ENCODE peak calls at places on chromosomes 11 and 22, in five cellular contexts. B is colonic mucosa, G is brain microvascular endothelial cell, C is A549, K is esophagus squamous epithelium. L is an unnamed sample.

GRCh38 chr11:120747801-120748484 is 236.4 kb downstream of the GRIK4 start:
- DNase-seq in B (no peak), K (no peak), G (no peak), C (no peak), L (no peak)

GRCh38 chr22:36386351-36386899 is 1.3 kb downstream of the MYH9 start:
- DNase-seq in G (no peak), C (no peak), K (no peak), B (peak; percentile 71), L (no peak)

GRCh38 chr22:27399161-27399560 is 402.4 kb downstream of the MN1 start:
- DNase-seq in K (no peak), B (no peak), C (no peak), G (no peak), L (peak; percentile 55)

GRCh38 chr11:116044520-116044919 is 540.3 kb upstream of the CADM1 start:
- DNase-seq in C (no peak), K (no peak), B (no peak), G (no peak), L (no peak)

GRCh38 chr22:23549198-23549595 is 30.9 kb downstream of the IGLL1 start:
- DNase-seq in K (no peak), G (no peak), B (no peak), C (no peak), L (no peak)

GRCh38 chr11:17738350-17739207 is 4.0 kb downstream of the KCNC1 start:
- DNase-seq in K (no peak), C (no peak), G (no peak), B (no peak), L (no peak)

GRCh38 chr11:31535479-31535878 is 25.9 kb downstream of the ELP4 start:
- DNase-seq in B (no peak), K (no peak), G (no peak), C (no peak), L (no peak)

GRCh38 chr22:47146941-47147340 is 384.5 kb downstream of the TBC1D22A start:
- DNase-seq in G (no peak), B (no peak), K (no peak), C (no peak), L (no peak)

GRCh38 chr11:76443254-76443935 is 1.4 kb upstream of the EMSY start:
- DNase-seq in K (no peak), C (no peak), G (no peak), B (no peak), L (no peak)

GRCh38 chr11:75858613-75859012 is 43.6 kb downstream of the UVRAG start:
- DNase-seq in K (no peak), C (no peak), G (peak; percentile 20), B (no peak), L (no peak)

GRCh38 chr11:13567551-13567950 is 71.8 kb upstream of the PTH start:
- DNase-seq in C (no peak), K (no peak), G (no peak), B (no peak), L (no peak)

GRCh38 chr11:33633251-33634003 is 67.2 kb downstream of the C11orf91 start:
- DNase-seq in B (no peak), C (peak; percentile 80), G (peak; percentile 62), K (no peak), L (peak; percentile 10)

GRCh38 chr22:27632451-27633295 is 168.9 kb downstream of the MN1 start:
- DNase-seq in G (no peak), C (no peak), B (no peak), K (no peak), L (no peak)

DNA sequence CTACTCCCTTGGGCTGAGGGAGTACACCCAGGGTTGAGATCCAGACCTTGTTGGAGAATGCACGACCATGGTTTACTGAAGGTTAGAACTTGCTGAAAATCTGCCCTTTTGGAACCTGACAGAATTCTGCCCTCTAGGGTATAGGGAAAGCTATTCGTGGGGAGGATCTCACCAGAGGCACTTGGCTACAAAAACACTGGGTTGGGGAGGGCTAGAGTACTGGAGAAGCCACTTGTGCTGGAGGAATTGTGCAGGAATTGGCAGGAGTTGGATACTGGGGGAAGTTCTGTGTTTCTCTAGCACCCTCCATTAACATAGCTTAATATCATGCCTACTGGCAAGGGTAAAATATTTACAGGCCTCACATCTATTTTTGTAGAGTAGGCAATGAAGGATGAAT is 55.8 kb downstream of the PPME1 start:
- DNase-seq in G (no peak), C (no peak), K (no peak), B (no peak), L (no peak)
- H3K27ac ChIP-seq in G (no peak overlapping the region), C (no peak overlapping the region), K (no peak overlapping the region), B (no peak overlapping the region), L (no peak overlapping the region)

GRCh38 chr11:46387919-46388618 is 3.5 kb downstream of the CHRM4 start:
- DNase-seq in C (no peak), B (no peak), K (no peak), G (no peak), L (no peak)
- H3K27ac ChIP-seq in C (no peak overlapping the region), B (no peak overlapping the region), K (no peak overlapping the region), G (no peak overlapping the region), L (no peak overlapping the region)

DNA sequence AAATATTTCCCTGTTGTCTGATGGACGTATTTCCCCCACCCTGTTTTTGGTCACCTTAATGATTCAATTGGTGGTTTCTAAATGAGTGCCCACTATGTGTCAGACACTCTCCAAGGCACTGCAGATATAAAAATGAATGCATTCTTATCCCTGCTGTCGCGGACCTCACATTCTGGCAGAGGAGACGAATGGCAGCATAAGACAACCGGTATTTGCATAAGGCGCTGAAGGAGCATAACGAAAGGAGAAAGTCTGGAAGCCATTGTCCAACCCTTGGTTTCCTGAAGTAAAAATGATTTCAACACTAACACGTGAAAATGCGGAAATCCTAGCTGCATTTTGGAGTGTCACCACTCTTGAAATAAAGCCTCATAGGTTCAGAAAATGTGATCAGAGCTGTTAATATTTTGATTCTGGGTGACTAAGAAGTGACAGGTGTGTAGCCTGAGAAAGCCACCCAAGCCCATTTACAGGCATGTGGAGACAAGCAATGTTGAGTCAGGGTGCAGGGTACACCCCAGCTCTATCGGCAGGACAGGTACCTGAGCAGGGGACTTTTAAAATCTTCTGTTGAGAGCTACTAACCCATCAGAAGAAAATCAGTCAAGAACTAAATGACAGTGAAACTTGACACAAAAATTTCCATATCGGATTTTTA is 10.1 kb upstream of the GAB2 start:
- DNase-seq in K (no peak), C (no peak), G (no peak), B (no peak), L (no peak)
- H3K27ac ChIP-seq in K (peak overlapping the region; percentile 68), C (no peak overlapping the region), G (no peak overlapping the region), B (no peak overlapping the region), L (no peak overlapping the region)

DNA sequence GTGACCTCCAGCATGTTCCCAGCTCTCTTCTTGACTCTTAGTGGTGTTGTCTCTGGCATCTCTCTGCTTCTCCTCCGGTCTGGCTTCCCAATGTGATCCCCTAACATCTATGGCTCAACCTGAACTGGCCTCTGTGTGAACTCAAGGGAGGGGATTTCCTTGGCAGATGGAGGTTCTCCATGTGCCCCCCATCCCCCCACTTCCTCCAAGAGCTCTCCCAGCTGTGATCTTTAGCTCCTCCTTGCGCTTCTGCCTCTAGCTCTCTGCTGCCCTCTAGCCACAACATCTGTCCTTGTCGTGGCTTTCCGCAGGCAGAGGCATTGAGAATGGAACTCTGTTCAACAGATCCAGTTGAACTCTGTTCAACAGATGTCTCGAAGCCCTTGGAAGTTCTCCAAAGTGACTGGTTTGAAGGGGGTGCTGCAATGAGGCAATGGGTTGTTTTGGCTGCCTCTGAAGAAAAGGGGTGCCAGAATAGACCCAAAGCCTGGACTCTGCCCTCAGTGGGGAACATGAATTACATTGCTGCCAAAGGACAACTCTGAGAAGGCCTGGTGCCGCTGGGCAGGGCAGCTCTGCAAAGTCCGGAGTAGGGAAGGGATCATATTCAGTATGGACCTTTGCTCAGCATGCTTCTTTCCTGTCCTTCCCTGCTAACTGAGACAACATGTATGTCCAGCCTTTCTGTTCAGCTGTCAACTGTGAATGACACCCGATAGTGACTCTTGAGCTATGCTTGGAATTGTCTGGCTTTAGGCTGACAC is 61.9 kb downstream of the ADM start:
- DNase-seq in B (peak; percentile 86), K (peak; percentile 24), C (peak; percentile 78), G (peak; percentile 96), L (peak; percentile 18)
- H3K27ac ChIP-seq in B (no peak overlapping the region), K (peak overlapping the region; percentile 44), C (peak overlapping the region; percentile 78), G (peak overlapping the region; percentile 64), L (no peak overlapping the region)

GRCh38 chr11:87081358-87081757 is 43.6 kb downstream of the TMEM135 start:
- DNase-seq in K (no peak), G (no peak), C (no peak), B (no peak), L (no peak)
- H3K27ac ChIP-seq in K (no peak overlapping the region), G (no peak overlapping the region), C (no peak overlapping the region), B (no peak overlapping the region), L (no peak overlapping the region)

GRCh38 chr11:833849-834311 is 1.1 kb downstream of the CD151 start:
- DNase-seq in G (peak; percentile 54), C (no peak), B (peak; percentile 59), K (no peak), L (no peak)
- H3K27ac ChIP-seq in G (peak overlapping the region; percentile 73), C (peak overlapping the region; percentile 98), B (peak overlapping the region; percentile 89), K (peak overlapping the region; percentile 93), L (peak overlapping the region; percentile 52)

DNA sequence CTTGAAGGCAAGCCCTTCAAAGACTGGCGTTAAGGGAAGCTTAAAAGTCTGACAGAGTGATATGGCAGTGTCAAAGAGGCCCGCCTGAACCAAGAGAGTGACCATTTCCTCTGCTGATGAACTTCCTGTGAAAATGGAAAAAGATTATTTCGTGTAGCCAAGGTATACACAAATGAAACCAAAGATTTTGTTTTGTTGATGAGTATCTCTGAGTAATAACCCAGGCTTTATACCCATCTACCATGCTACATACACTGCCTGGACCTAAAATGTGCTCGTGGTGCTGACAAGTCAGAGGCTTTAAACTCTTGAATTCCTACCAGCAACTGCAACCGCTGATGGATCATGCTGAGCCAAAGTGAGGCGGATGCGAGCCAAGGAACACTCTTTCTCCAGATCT is 21.0 kb upstream of the FNBP4 start:
- DNase-seq in G (no peak), K (no peak), B (no peak), C (no peak), L (no peak)
- H3K27ac ChIP-seq in G (no peak overlapping the region), K (no peak overlapping the region), B (no peak overlapping the region), C (no peak overlapping the region), L (no peak overlapping the region)

L was measured in caudate nucleus.